ENCODE peak calls at places on chromosomes 3 and 15, in nine cellular contexts. One of them, this sample, is unnamed.

GRCh38 chr3:71011565-71012287 is 571.8 kb downstream of the FOXP1 start:
- DNase-seq in AG09319: no peak
- DNase-seq in EL: no peak
- DNase-seq in AG09309: no peak
- DNase-seq in stimulated activated CD8-positive, alpha-beta memory T cell treated with anti-CD3 and anti-CD28 coated beads, Interleukin-15, amount 100 ng/mL, for 4 hours: no peak
- DNase-seq in T-helper 2 cell: no peak
- DNase-seq in IMR-90: peak; percentile 44
- DNase-seq in MCF 10A: peak; percentile 22
- DNase-seq in mucosa of descending colon: no peak
- DNase-seq in this sample: no peak

GRCh38 chr3:102068327-102068726 is 219.0 kb downstream of the NFKBIZ start:
- DNase-seq in T-helper 2 cell: no peak
- DNase-seq in AG09309: no peak
- DNase-seq in IMR-90: no peak
- DNase-seq in AG09319: no peak
- DNase-seq in EL: no peak
- DNase-seq in stimulated activated CD8-positive, alpha-beta memory T cell treated with anti-CD3 and anti-CD28 coated beads, Interleukin-15, amount 100 ng/mL, for 4 hours: no peak
- DNase-seq in mucosa of descending colon: no peak
- DNase-seq in MCF 10A: no peak
- DNase-seq in this sample: no peak

GRCh38 chr3:134029734-134030381 is at the start of gene SLCO2A1:
- DNase-seq in AG09319: no peak
- DNase-seq in IMR-90: peak; percentile 11
- DNase-seq in mucosa of descending colon: peak; percentile 59
- DNase-seq in MCF 10A: peak; percentile 45
- DNase-seq in EL: peak; percentile 41
- DNase-seq in stimulated activated CD8-positive, alpha-beta memory T cell treated with anti-CD3 and anti-CD28 coated beads, Interleukin-15, amount 100 ng/mL, for 4 hours: no peak
- DNase-seq in AG09309: no peak
- DNase-seq in T-helper 2 cell: no peak
- DNase-seq in this sample: no peak

GRCh38 chr3:78511840-78512239 is 1256.0 kb downstream of the ROBO1 start:
- DNase-seq in AG09309: no peak
- DNase-seq in T-helper 2 cell: no peak
- DNase-seq in AG09319: no peak
- DNase-seq in EL: no peak
- DNase-seq in IMR-90: no peak
- DNase-seq in stimulated activated CD8-positive, alpha-beta memory T cell treated with anti-CD3 and anti-CD28 coated beads, Interleukin-15, amount 100 ng/mL, for 4 hours: no peak
- DNase-seq in mucosa of descending colon: no peak
- DNase-seq in MCF 10A: no peak
- DNase-seq in this sample: no peak

GRCh38 chr3:99366663-99367429 is 271.5 kb upstream of the COL8A1 start:
- DNase-seq in MCF 10A: peak; percentile 15
- DNase-seq in EL: peak; percentile 7
- DNase-seq in AG09319: no peak
- DNase-seq in AG09309: no peak
- DNase-seq in stimulated activated CD8-positive, alpha-beta memory T cell treated with anti-CD3 and anti-CD28 coated beads, Interleukin-15, amount 100 ng/mL, for 4 hours: no peak
- DNase-seq in T-helper 2 cell: no peak
- DNase-seq in IMR-90: no peak
- DNase-seq in mucosa of descending colon: no peak
- DNase-seq in this sample: no peak

GRCh38 chr3:195035345-195036202 is 235.4 kb downstream of the XXYLT1 start:
- DNase-seq in AG09309: no peak
- DNase-seq in EL: no peak
- DNase-seq in T-helper 2 cell: no peak
- DNase-seq in IMR-90: no peak
- DNase-seq in AG09319: no peak
- DNase-seq in stimulated activated CD8-positive, alpha-beta memory T cell treated with anti-CD3 and anti-CD28 coated beads, Interleukin-15, amount 100 ng/mL, for 4 hours: no peak
- DNase-seq in mucosa of descending colon: no peak
- DNase-seq in MCF 10A: no peak
- DNase-seq in this sample: no peak

GRCh38 chr3:127467386-127467785 is 123.1 kb downstream of the TPRA1 start:
- DNase-seq in MCF 10A: no peak
- DNase-seq in EL: no peak
- DNase-seq in T-helper 2 cell: no peak
- DNase-seq in stimulated activated CD8-positive, alpha-beta memory T cell treated with anti-CD3 and anti-CD28 coated beads, Interleukin-15, amount 100 ng/mL, for 4 hours: no peak
- DNase-seq in mucosa of descending colon: no peak
- DNase-seq in AG09319: no peak
- DNase-seq in AG09309: no peak
- DNase-seq in IMR-90: no peak
- DNase-seq in this sample: no peak

GRCh38 chr15:78644979-78645378 is 4.0 kb upstream of the CHRNB4 start:
- DNase-seq in T-helper 2 cell: no peak
- DNase-seq in mucosa of descending colon: no peak
- DNase-seq in EL: no peak
- DNase-seq in AG09319: no peak
- DNase-seq in MCF 10A: no peak
- DNase-seq in stimulated activated CD8-positive, alpha-beta memory T cell treated with anti-CD3 and anti-CD28 coated beads, Interleukin-15, amount 100 ng/mL, for 4 hours: no peak
- DNase-seq in AG09309: no peak
- DNase-seq in IMR-90: no peak
- DNase-seq in this sample: no peak

GRCh38 chr3:189404036-189404435 is 227.2 kb upstream of the TP63 start:
- DNase-seq in mucosa of descending colon: no peak
- DNase-seq in MCF 10A: peak; percentile 21
- DNase-seq in stimulated activated CD8-positive, alpha-beta memory T cell treated with anti-CD3 and anti-CD28 coated beads, Interleukin-15, amount 100 ng/mL, for 4 hours: no peak
- DNase-seq in AG09309: no peak
- DNase-seq in IMR-90: no peak
- DNase-seq in AG09319: no peak
- DNase-seq in EL: no peak
- DNase-seq in T-helper 2 cell: no peak
- DNase-seq in this sample: no peak

GRCh38 chr3:106425021-106425420 is 556.2 kb upstream of the CBLB start:
- DNase-seq in AG09319: peak; percentile 90
- DNase-seq in mucosa of descending colon: no peak
- DNase-seq in AG09309: peak; percentile 64
- DNase-seq in T-helper 2 cell: no peak
- DNase-seq in stimulated activated CD8-positive, alpha-beta memory T cell treated with anti-CD3 and anti-CD28 coated beads, Interleukin-15, amount 100 ng/mL, for 4 hours: no peak
- DNase-seq in EL: peak; percentile 20
- DNase-seq in IMR-90: peak; percentile 81
- DNase-seq in MCF 10A: peak; percentile 64
- DNase-seq in this sample: peak; percentile 80

GRCh38 chr15:34239151-34239761 is 14.4 kb downstream of the EMC4 start:
- DNase-seq in stimulated activated CD8-positive, alpha-beta memory T cell treated with anti-CD3 and anti-CD28 coated beads, Interleukin-15, amount 100 ng/mL, for 4 hours: no peak
- DNase-seq in IMR-90: peak; percentile 91
- DNase-seq in mucosa of descending colon: no peak
- DNase-seq in AG09309: peak; percentile 63
- DNase-seq in AG09319: peak; percentile 43
- DNase-seq in T-helper 2 cell: no peak
- DNase-seq in EL: peak; percentile 92
- DNase-seq in MCF 10A: peak; percentile 91
- DNase-seq in this sample: peak; percentile 42